ENCODE peak calls at places on chromosomes 3 and 15, in nine cellular contexts. F, Z, E, Y, R, Q, M, C and T are unnamed samples.
A peak's percentile ranks its signal among the peaks of the same experiment; 100 is the strongest.

GRCh38 chr15:80536231-80536630 is 132.0 kb downstream of the ARNT2 start:
- DNase-seq in Z (no peak), Y (no peak), M (no peak), F (no peak), R (no peak), Q (no peak), E (no peak), C (no peak), T (peak; percentile 48)

GRCh38 chr3:126731044-126731443 is 27.0 kb downstream of the CHCHD6 start:
- DNase-seq in F (no peak), Y (no peak), E (no peak), R (no peak), Q (no peak), C (no peak), M (no peak), Z (no peak), T (no peak)

GRCh38 chr3:176906046-176906905 is 291.0 kb downstream of the TBL1XR1 start:
- DNase-seq in Z (no peak), M (peak; percentile 70), E (peak; percentile 70), R (peak; percentile 93), Y (no peak), F (no peak), C (no peak), Q (peak; percentile 77), T (peak; percentile 41)

GRCh38 chr3:57544181-57545125 is at the start of gene DNAH12:
- DNase-seq in Z (no peak), R (peak; percentile 45), E (peak; percentile 82), F (peak; percentile 55), C (peak; percentile 79), Y (peak; percentile 18), Q (peak; percentile 56), M (no peak), T (no peak)

GRCh38 chr15:47384316-47384715 is 333.0 kb upstream of the SEMA6D start:
- DNase-seq in E (peak; percentile 78), M (peak; percentile 91), Q (peak; percentile 89), Y (peak; percentile 4), F (no peak), C (peak; percentile 42), R (peak; percentile 96), Z (no peak), T (no peak)

GRCh38 chr15:79329186-79329611 is 18.3 kb downstream of the TMED3 start:
- DNase-seq in C (no peak), Y (no peak), M (peak; percentile 95), F (no peak), R (peak; percentile 91), Z (no peak), E (peak; percentile 9), Q (peak; percentile 24), T (no peak)

GRCh38 chr3:15113468-15113867 is 14.5 kb upstream of the RBSN start:
- DNase-seq in R (no peak), Q (no peak), C (no peak), M (no peak), Y (no peak), E (no peak), Z (no peak), F (no peak), T (no peak)

GRCh38 chr3:165854696-165855095 is 17.5 kb upstream of the BCHE start:
- DNase-seq in C (no peak), Y (no peak), R (peak; percentile 38), F (no peak), Q (peak; percentile 48), Z (no peak), E (peak; percentile 21), M (peak; percentile 36), T (no peak)

GRCh38 chr3:69936266-69936665 is 63.3 kb upstream of the SAMMSON start:
- DNase-seq in C (no peak), Q (no peak), R (no peak), Y (no peak), E (no peak), F (no peak), Z (no peak), M (no peak), T (no peak)

GRCh38 chr15:70060214-70061085 is 37.3 kb downstream of the TLE3 start:
- DNase-seq in C (no peak), Y (no peak), M (no peak), F (no peak), Z (no peak), R (no peak), Q (no peak), E (no peak), T (no peak)

GRCh38 chr3:150738688-150739087 is 24.3 kb downstream of the SIAH2 start:
- DNase-seq in E (peak; percentile 49), M (peak; percentile 54), R (no peak), F (no peak), Z (no peak), Q (no peak), Y (no peak), C (no peak), T (no peak)

GRCh38 chr3:38595393-38595792 is 54.1 kb downstream of the SCN5A start:
- DNase-seq in M (no peak), Z (no peak), C (no peak), Q (no peak), R (no peak), F (no peak), E (no peak), Y (no peak), T (no peak)

GRCh38 chr3:10285307-10285706 is 7.4 kb downstream of the GHRL start:
- DNase-seq in Q (no peak), F (no peak), E (no peak), R (no peak), M (no peak), Y (no peak), C (no peak), Z (no peak), T (no peak)

GRCh38 chr3:73513260-73513659 is 111.5 kb downstream of the PDZRN3 start:
- DNase-seq in M (no peak), R (no peak), E (peak; percentile 86), F (peak; percentile 96), C (no peak), Z (no peak), Q (no peak), Y (peak; percentile 93), T (no peak)

GRCh38 chr3:169458323-169458722 is 205.2 kb downstream of the MECOM start:
- DNase-seq in M (no peak), F (no peak), R (peak; percentile 54), Q (no peak), Z (no peak), E (no peak), Y (no peak), C (no peak), T (no peak)

GRCh38 chr15:83299462-83299861 is 15.0 kb upstream of the BNC1 start:
- DNase-seq in F (no peak), Y (no peak), Q (no peak), E (no peak), Z (no peak), R (no peak), M (no peak), C (no peak), T (no peak)

GRCh38 chr3:69409831-69410230 is 23.9 kb upstream of the FRMD4B start:
- DNase-seq in M (no peak), F (no peak), R (no peak), C (no peak), Q (no peak), Y (no peak), E (no peak), Z (no peak), T (no peak)

GRCh38 chr15:74375303-74375693 is 7.9 kb upstream of the CYP11A1 start:
- DNase-seq in C (peak; percentile 74), Z (peak; percentile 85), R (peak; percentile 86), E (peak; percentile 89), M (peak; percentile 89), F (peak; percentile 89), Q (peak; percentile 93), Y (peak; percentile 94), T (peak; percentile 70)
- H3K4me3 ChIP-seq in C (no peak overlapping the region), Z (no peak overlapping the region), R (no peak overlapping the region), E (no peak overlapping the region), M (no peak overlapping the region), F (no peak overlapping the region), Q (no peak overlapping the region), Y (no peak overlapping the region), T (no peak overlapping the region)

GRCh38 chr3:88031543-88032148 is 27.2 kb downstream of the CGGBP1 start:
- DNase-seq in C (no peak), E (no peak), Y (peak; percentile 8), R (peak; percentile 36), M (peak; percentile 51), F (no peak), Z (no peak), Q (peak; percentile 71), T (no peak)
- H3K4me3 ChIP-seq in C (peak overlapping the region; percentile 5), E (peak overlapping the region; percentile 15), Y (no peak overlapping the region), R (peak overlapping the region; percentile 43), M (no peak overlapping the region), F (peak overlapping the region; percentile 1), Z (peak overlapping the region; percentile 67), Q (peak overlapping the region; percentile 77), T (peak overlapping the region; percentile 37)

DNA sequence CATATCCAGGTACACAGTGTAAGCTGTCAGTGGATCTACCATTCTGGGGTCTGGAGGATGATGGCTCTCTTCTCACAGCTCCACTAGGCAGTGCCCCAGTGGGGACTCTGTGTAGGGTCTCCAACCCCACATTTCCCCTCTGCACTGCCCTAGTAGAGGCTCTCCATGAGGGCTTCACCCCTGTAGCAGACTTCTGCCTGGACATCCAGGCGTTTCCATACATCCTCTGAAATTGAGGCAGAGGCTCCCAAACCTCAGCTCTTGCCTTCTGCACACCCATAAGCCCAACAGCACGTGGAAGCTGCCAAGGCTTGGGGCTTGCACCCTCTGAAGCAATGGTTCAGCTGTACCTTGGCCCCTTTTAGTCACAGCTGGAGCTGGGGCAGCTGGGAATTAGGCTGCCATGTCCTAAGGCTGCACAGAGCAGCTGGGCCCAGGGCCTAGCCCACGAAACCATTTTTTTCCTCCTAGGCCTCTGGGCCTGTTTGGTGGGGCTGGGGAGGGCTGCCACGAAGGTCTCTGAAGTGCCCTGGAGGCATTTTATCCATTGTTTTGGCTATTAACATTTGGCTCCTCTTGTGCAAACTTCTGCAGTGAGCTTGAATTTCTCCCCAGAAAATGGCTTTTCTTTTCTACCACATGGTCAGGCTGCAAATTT is 65.5 kb upstream of the FILIP1L start:
- DNase-seq in Q (no peak), C (no peak), Z (no peak), M (no peak), Y (no peak), E (no peak), R (no peak), F (no peak), T (no peak)
- H3K4me3 ChIP-seq in Q (no peak overlapping the region), C (no peak overlapping the region), Z (no peak overlapping the region), M (no peak overlapping the region), Y (no peak overlapping the region), E (no peak overlapping the region), R (no peak overlapping the region), F (no peak overlapping the region), T (no peak overlapping the region)

GRCh38 chr3:125140817-125141595 is 71.5 kb downstream of the SLC12A8 start:
- DNase-seq in Z (peak; percentile 46), C (no peak), R (no peak), Y (no peak), F (no peak), Q (no peak), M (peak; percentile 21), E (no peak), T (no peak)

GRCh38 chr3:125140011-125140813 is 72.3 kb downstream of the SLC12A8 start:
- DNase-seq in F (no peak), E (no peak), Y (no peak), C (no peak), Z (no peak), M (peak; percentile 77), R (peak; percentile 46), Q (peak; percentile 78), T (no peak)

GRCh38 chr3:125143538-125143937 is 69.0 kb downstream of the SLC12A8 start:
- DNase-seq in Z (no peak), E (no peak), R (no peak), M (no peak), Y (no peak), F (no peak), Q (no peak), C (no peak), T (no peak)

GRCh38 chr3:125142418-125142778 is 70.2 kb downstream of the SLC12A8 start:
- DNase-seq in M (no peak), E (no peak), F (no peak), Y (no peak), Z (no peak), R (no peak), C (no peak), Q (no peak), T (no peak)

GRCh38 chr3:125141596-125142417 is 70.7 kb downstream of the SLC12A8 start:
- DNase-seq in Z (peak; percentile 79), F (peak; percentile 60), E (peak; percentile 80), C (no peak), M (peak; percentile 36), Y (peak; percentile 61), R (peak; percentile 52), Q (no peak), T (no peak)
- H3K4me3 ChIP-seq in Z (peak overlapping the region; percentile 59), F (peak overlapping the region; percentile 27), E (no peak overlapping the region), C (no peak overlapping the region), M (peak overlapping the region; percentile 17), Y (no peak overlapping the region), R (peak overlapping the region; percentile 5), Q (peak overlapping the region; percentile 64), T (no peak overlapping the region)